ENCODE peak calls at places on chromosome 21, in seven cellular contexts. C is HEK293T, Z is dorsolateral prefrontal cortex, K is foreskin fibroblast, Y is IMR-90, F is LHCN-M2, R is thoracic aorta. I is an unnamed sample.

GRCh38 chr21:42756580-42757250 is 103.3 kb downstream of the PDE9A start:
- DNase-seq in Y (no peak), K (no peak), C (no peak), F (no peak), R (no peak), Z (no peak), I (no peak)

GRCh38 chr21:32087452-32087851 is 191.4 kb downstream of the MIS18A start:
- DNase-seq in R (no peak), F (no peak), K (no peak), Z (no peak), C (no peak), Y (no peak), I (no peak)

GRCh38 chr21:35682874-35683549 is 377.3 kb downstream of the SETD4 start:
- DNase-seq in F (no peak), C (no peak), K (no peak), Y (no peak), R (no peak), Z (no peak), I (no peak)

GRCh38 chr21:32789709-32790108 is 18.2 kb upstream of the PAXBP1 start:
- DNase-seq in C (no peak), R (no peak), Y (no peak), K (no peak), Z (no peak), F (no peak), I (no peak)

GRCh38 chr21:33127154-33127893 is 57.4 kb downstream of the OLIG1 start:
- DNase-seq in C (peak), K (peak), F (peak), R (no peak), Z (peak), Y (peak), I (no peak)

GRCh38 chr21:25901580-25901979 is 166.8 kb downstream of the GABPA start:
- DNase-seq in K (peak), R (no peak), Z (no peak), F (peak), Y (peak), C (no peak), I (no peak)

GRCh38 chr21:28771790-28772501 is 220.7 kb downstream of the LTN1 start:
- DNase-seq in F (peak), Z (no peak), Y (peak), R (peak), C (no peak), K (peak), I (no peak)

GRCh38 chr21:34530264-34530663 is 18.3 kb upstream of the KCNE1 start:
- DNase-seq in C (no peak), Z (no peak), F (peak), R (no peak), Y (peak), K (peak), I (no peak)

GRCh38 chr21:44730028-44730395 is 18.6 kb upstream of the TSPEAR start:
- DNase-seq in R (no peak), C (no peak), K (no peak), Y (no peak), F (no peak), Z (no peak), I (no peak)

GRCh38 chr21:46554431-46555224 is 50.3 kb downstream of the S100B start:
- DNase-seq in F (no peak), C (no peak), R (no peak), Z (no peak), Y (no peak), K (no peak), I (no peak)

GRCh38 chr21:26801524-26801923 is 43.7 kb downstream of the ADAMTS1 start:
- DNase-seq in Y (peak), R (no peak), F (peak), K (peak), Z (no peak), C (peak), I (no peak)

GRCh38 chr21:46099476-46099875 is 1.6 kb downstream of the COL6A2 start:
- DNase-seq in C (no peak), Z (no peak), Y (peak), F (no peak), K (no peak), R (peak), I (no peak)

GRCh38 chr21:37380349-37381323 is 14.1 kb downstream of the DYRK1A start:
- DNase-seq in Y (no peak), Z (peak), K (no peak), C (no peak), F (no peak), R (no peak), I (no peak)

GRCh38 chr21:36698160-36699025 is 522 bp upstream of the SIM2 start:
- DNase-seq in Z (no peak), Y (peak), C (no peak), F (peak), K (no peak), R (no peak), I (no peak)

GRCh38 chr21:29462475-29462874 is 163.8 kb downstream of the BACH1 start:
- DNase-seq in Z (no peak), C (no peak), Y (no peak), K (no peak), R (no peak), F (no peak), I (no peak)

GRCh38 chr21:45506241-45506817 is 35.9 kb downstream of the SLC19A1 start:
- DNase-seq in K (no peak), C (no peak), F (no peak), R (no peak), Y (no peak), Z (no peak), I (peak)

GRCh38 chr21:45509566-45510465 is 32.4 kb downstream of the SLC19A1 start:
- DNase-seq in K (no peak), Y (no peak), C (no peak), R (no peak), Z (no peak), F (no peak), I (peak)

GRCh38 chr21:42145569-42146250 is 73.2 kb upstream of the ABCG1 start:
- DNase-seq in F (peak), R (no peak), K (peak), Y (peak), C (peak), Z (peak), I (no peak)